ENCODE peak calls at places on chromosomes 3 and 15, in six cellular contexts. U, I, S, M, Y and D are unnamed samples.

GRCh38 chr15:89104172-89104564 is 15.9 kb downstream of the ABHD2 start:
- DNase-seq in M (no peak), S (no peak), U (no peak), I (no peak), Y (no peak), D (peak; percentile 63)

GRCh38 chr3:174955513-174956001 is 96.4 kb downstream of the NAALADL2 start:
- DNase-seq in S (no peak), U (no peak), Y (no peak), M (no peak), I (no peak), D (no peak)

GRCh38 chr15:75227663-75228280 is 26.1 kb downstream of the C15orf39 start:
- DNase-seq in U (peak; percentile 11), Y (no peak), S (no peak), I (no peak), M (no peak), D (no peak)

GRCh38 chr3:16945330-16945729 is 60.6 kb downstream of the PLCL2 start:
- DNase-seq in I (no peak), S (no peak), U (no peak), M (no peak), Y (no peak), D (no peak)

GRCh38 chr3:137035631-137036030 is 77.8 kb downstream of the IL20RB start:
- DNase-seq in U (peak; percentile 64), I (no peak), M (peak; percentile 35), Y (no peak), S (no peak), D (no peak)

GRCh38 chr3:186260726-186261125 is 101.3 kb downstream of the DGKG start:
- DNase-seq in S (no peak), I (no peak), M (no peak), U (no peak), Y (no peak), D (no peak)

GRCh38 chr15:52112203-52112750 is 298 bp downstream of the BCL2L10 start:
- DNase-seq in S (peak; percentile 49), Y (no peak), M (no peak), I (peak; percentile 8), U (peak; percentile 75), D (peak; percentile 47)

GRCh38 chr3:9769426-9770275 is at the start of gene CAMK1:
- DNase-seq in M (no peak), U (peak; percentile 95), S (peak; percentile 72), I (peak; percentile 28), Y (peak; percentile 57), D (peak; percentile 92)

GRCh38 chr15:95812491-95812890 is 518.0 kb upstream of the NR2F2 start:
- DNase-seq in U (no peak), I (no peak), S (no peak), M (no peak), Y (no peak), D (no peak)

GRCh38 chr15:35958936-35959335 is 413.0 kb upstream of the DPH6 start:
- DNase-seq in M (no peak), U (no peak), I (no peak), S (no peak), Y (no peak), D (no peak)

GRCh38 chr3:46442591-46443530 is 21.8 kb downstream of the LTF start:
- DNase-seq in S (no peak), I (no peak), U (no peak), Y (no peak), M (no peak), D (no peak)

GRCh38 chr3:853489-853888 is 239.3 kb upstream of the CNTN6 start:
- DNase-seq in Y (no peak), S (no peak), U (no peak), M (no peak), I (no peak), D (no peak)

GRCh38 chr3:141410408-141410807 is 42.1 kb downstream of the ZBTB38 start:
- DNase-seq in M (no peak), U (no peak), Y (no peak), I (no peak), S (no peak), D (peak; percentile 67)

GRCh38 chr3:108838411-108838810 is 15.8 kb downstream of the TRAT1 start:
- DNase-seq in I (no peak), M (no peak), Y (no peak), S (peak; percentile 68), U (no peak), D (no peak)

GRCh38 chr15:73957276-73957675 is 31.0 kb downstream of the LOXL1 start:
- DNase-seq in S (no peak), Y (no peak), M (no peak), U (no peak), I (no peak), D (no peak)